ENCODE peak calls at places on chromosomes 12 and 14, in five cellular contexts. J is mucosa of descending colon, F is neural crest cell, R is OCI-M1, O is mammary epithelial cell. Y is an unnamed sample.

GRCh38 chr12:107096571-107096970 is 3.2 kb upstream of the CRY1 start:
- DNase-seq in R (no peak), F (no peak), J (no peak), O (no peak), Y (no peak)

GRCh38 chr12:13788626-13789025 is 192.8 kb downstream of the GRIN2B start:
- DNase-seq in F (no peak), J (no peak), R (no peak), O (no peak), Y (no peak)

GRCh38 chr12:106487664-106488063 is 95.1 kb upstream of the RFX4 start:
- DNase-seq in F (no peak), J (no peak), R (peak), O (no peak), Y (no peak)

GRCh38 chr12:97555547-97556200 is 93.1 kb downstream of the RMST start:
- DNase-seq in J (no peak), F (no peak), R (no peak), O (no peak), Y (no peak)

GRCh38 chr12:120692524-120693033 is 5.6 kb downstream of the MLEC start:
- DNase-seq in O (no peak), J (no peak), F (no peak), R (no peak), Y (no peak)

GRCh38 chr14:103730490-103731035 is 15.0 kb downstream of the ZFYVE21 start:
- DNase-seq in J (no peak), O (no peak), R (peak), F (no peak), Y (no peak)

GRCh38 chr12:52079576-52080402 is at the start of gene SMIM41:
- DNase-seq in J (no peak), F (no peak), R (no peak), O (no peak), Y (no peak)

GRCh38 chr12:33156042-33156441 is 259.5 kb upstream of the PKP2 start:
- DNase-seq in F (no peak), R (no peak), O (no peak), J (no peak), Y (no peak)

GRCh38 chr12:121795029-121795977 is 1.8 kb upstream of the RHOF start:
- DNase-seq in O (peak), F (peak), J (peak), R (peak), Y (peak)

GRCh38 chr12:47742253-47742825 is 16.3 kb downstream of the RAPGEF3 start:
- DNase-seq in F (peak), O (no peak), R (peak), J (peak), Y (peak)

GRCh38 chr12:110149104-110149660 is 25.0 kb downstream of the IFT81 start:
- DNase-seq in J (peak), F (no peak), R (no peak), O (no peak), Y (no peak)

GRCh38 chr12:11633968-11634367 is 15.5 kb upstream of the ETV6 start:
- DNase-seq in J (no peak), O (peak), R (no peak), F (no peak), Y (peak)

GRCh38 chr14:94125659-94126418 is 3.6 kb downstream of the IFI27L2 start:
- DNase-seq in J (no peak), O (no peak), R (no peak), F (no peak), Y (no peak)

GRCh38 chr14:88993946-88994345 is 169.5 kb downstream of the TTC8 start:
- DNase-seq in F (no peak), R (no peak), O (peak), J (no peak), Y (peak)

GRCh38 chr14:66638688-66639087 is 130.7 kb downstream of the GPHN start:
- DNase-seq in R (no peak), O (peak), J (no peak), F (no peak), Y (peak)

GRCh38 chr14:62654641-62655040 is 390.6 kb downstream of the KCNH5 start:
- DNase-seq in O (no peak), J (no peak), R (no peak), F (no peak), Y (no peak)

GRCh38 chr12:54017027-54017788 is 8.4 kb downstream of the HOXC8 start:
- DNase-seq in R (no peak), O (peak), F (no peak), J (no peak), Y (peak)

GRCh38 chr14:68208218-68208617 is 388.6 kb downstream of the RAD51B start:
- DNase-seq in R (no peak), O (no peak), J (no peak), F (no peak), Y (no peak)

GRCh38 chr12:40689576-40689975 is 2.7 kb upstream of the CNTN1 start:
- DNase-seq in J (no peak), O (peak), F (no peak), R (no peak), Y (no peak)

GRCh38 chr14:90963343-90963742 is 97.1 kb downstream of the RPS6KA5 start:
- DNase-seq in O (no peak), J (no peak), F (no peak), R (no peak), Y (no peak)

GRCh38 chr14:64541971-64542838 is 1.7 kb downstream of the HSPA2 start:
- DNase-seq in F (no peak), R (no peak), O (no peak), J (peak), Y (no peak)

GRCh38 chr12:25495336-25496097 is 57.6 kb downstream of the LMNTD1 start:
- DNase-seq in R (no peak), J (no peak), O (peak), F (no peak), Y (peak)

GRCh38 chr12:31651893-31652521 is 7.5 kb upstream of the ETFBKMT start:
- DNase-seq in O (no peak), R (no peak), J (no peak), F (no peak), Y (no peak)

GRCh38 chr12:13164271-13164670 is 32.3 kb upstream of the EMP1 start:
- DNase-seq in F (no peak), O (peak), J (no peak), R (no peak), Y (no peak)

GRCh38 chr14:25032092-25032784 is 17.7 kb downstream of the STXBP6 start:
- DNase-seq in J (no peak), O (no peak), F (no peak), R (peak), Y (no peak)

GRCh38 chr12:132965796-132966195 is 9.7 kb upstream of the ZNF605 start:
- DNase-seq in R (no peak), F (no peak), O (no peak), J (no peak), Y (no peak)

GRCh38 chr12:116172224-116172849 is 105.2 kb downstream of the MED13L start:
- DNase-seq in J (no peak), O (no peak), R (peak), F (no peak), Y (no peak)

GRCh38 chr12:79934309-79935020 is 432 bp downstream of the PPP1R12A start:
- DNase-seq in R (peak), F (peak), O (no peak), J (peak), Y (no peak)

GRCh38 chr12:102426599-102427541 is 53.5 kb downstream of the IGF1 start:
- DNase-seq in R (peak), F (no peak), O (no peak), J (no peak), Y (no peak)

GRCh38 chr12:53044052-53044581 is 5.7 kb upstream of the TNS2 start:
- DNase-seq in J (peak), R (no peak), O (no peak), F (no peak), Y (no peak)

GRCh38 chr14:100622234-100622633 is 35.0 kb upstream of the BEGAIN start:
- DNase-seq in F (no peak), J (no peak), O (no peak), R (peak), Y (no peak)

GRCh38 chr14:30888480-30889243 is 14.3 kb downstream of the COCH start:
- DNase-seq in O (no peak), F (no peak), R (no peak), J (no peak), Y (no peak)

GRCh38 chr12:16610006-16610520 is 4.1 kb upstream of the LMO3 start:
- DNase-seq in J (no peak), O (no peak), F (no peak), R (no peak), Y (no peak)

GRCh38 chr12:6647083-6647604 is at the start of gene ACRBP:
- DNase-seq in O (no peak), F (peak), R (peak), J (peak), Y (no peak)

GRCh38 chr12:26088999-26089398 is 35.8 kb downstream of the BHLHE41 start:
- DNase-seq in J (no peak), R (peak), F (no peak), O (peak), Y (peak)

GRCh38 chr14:94801225-94801624 is 31.3 kb upstream of the GSC start:
- DNase-seq in F (no peak), O (no peak), J (no peak), R (no peak), Y (no peak)

GRCh38 chr14:61043506-61043905 is 62.5 kb downstream of the SLC38A6 start:
- DNase-seq in O (no peak), R (no peak), J (no peak), F (no peak), Y (no peak)

GRCh38 chr14:24249230-24250021 is 7.0 kb upstream of the TINF2 start:
- DNase-seq in O (no peak), F (no peak), R (no peak), J (no peak), Y (no peak)

GRCh38 chr12:126019385-126019784 is 954.1 kb downstream of the AACS start:
- DNase-seq in O (no peak), F (no peak), R (no peak), J (no peak), Y (no peak)